ENCODE peak calls at places on chromosome 6, in six cellular contexts. E, R, A, V, K and Q are unnamed samples.

GRCh38 chr6:34451192-34451591 is 14.7 kb upstream of the PACSIN1 start:
- DNase-seq in R (no peak), V (no peak), A (no peak), E (no peak), K (no peak), Q (no peak)

GRCh38 chr6:30727920-30728605 is 7.9 kb downstream of the TUBB start:
- DNase-seq in E (no peak), V (no peak), A (no peak), R (no peak), K (no peak), Q (no peak)

GRCh38 chr6:87755697-87756671 is 54.0 kb upstream of the AKIRIN2 start:
- DNase-seq in A (no peak), K (no peak), R (no peak), V (no peak), E (no peak), Q (no peak)

GRCh38 chr6:167212716-167213011 is 54.9 kb upstream of the GPR31 start:
- DNase-seq in K (no peak), V (no peak), R (no peak), E (no peak), A (no peak), Q (no peak)

GRCh38 chr6:132490024-132490423 is 22.9 kb downstream of the STX7 start:
- DNase-seq in K (no peak), E (no peak), R (no peak), V (no peak), A (no peak), Q (no peak)

GRCh38 chr6:67875877-67876383 is 759.2 kb upstream of the ADGRB3 start:
- DNase-seq in R (no peak), V (no peak), E (no peak), A (no peak), K (no peak), Q (no peak)

GRCh38 chr6:43393597-43393996 is 24.1 kb upstream of the ZNF318 start:
- DNase-seq in E (no peak), K (no peak), R (no peak), V (no peak), A (no peak), Q (no peak)

GRCh38 chr6:29653452-29654038 is 3.3 kb upstream of the MOG start:
- DNase-seq in A (peak; percentile 24), E (no peak), K (peak; percentile 40), R (peak; percentile 75), V (peak; percentile 6), Q (peak; percentile 55)

GRCh38 chr6:126873351-126873750 is 245.1 kb upstream of the RSPO3 start:
- DNase-seq in V (no peak), E (no peak), K (no peak), A (no peak), R (no peak), Q (no peak)

GRCh38 chr6:31356216-31356945 is 598 bp downstream of the HLA-B start:
- DNase-seq in R (no peak), K (peak; percentile 72), E (peak; percentile 90), A (peak; percentile 36), V (no peak), Q (no peak)

GRCh38 chr6:10307476-10307875 is 107.4 kb downstream of the TFAP2A start:
- DNase-seq in A (no peak), R (no peak), K (no peak), E (no peak), V (no peak), Q (no peak)

GRCh38 chr6:134813146-134813545 is 136.8 kb downstream of the ALDH8A1 start:
- DNase-seq in E (no peak), K (no peak), R (no peak), A (no peak), V (no peak), Q (no peak)

GRCh38 chr6:170480045-170480714 is 72.9 kb downstream of the PSMB1 start:
- DNase-seq in R (no peak), V (no peak), K (peak; percentile 83), A (no peak), E (no peak), Q (no peak)

GRCh38 chr6:142758257-142759025 is 186.5 kb downstream of the HIVEP2 start:
- DNase-seq in V (peak; percentile 15), A (no peak), K (no peak), R (no peak), E (no peak), Q (no peak)

GRCh38 chr6:119079288-119079809 is 885 bp upstream of the FAM184A start:
- DNase-seq in E (no peak), V (no peak), A (no peak), K (no peak), R (no peak), Q (no peak)